ENCODE peak calls at places on chromosomes 5 and 9, in seven cellular contexts. One of them, this sample, is unnamed.

GRCh38 chr9:126505697-126506346 is 107.9 kb upstream of the LMX1B start:
- DNase-seq in breast epithelium: no peak
- DNase-seq in HFFc6: no peak
- DNase-seq in GM12865: no peak
- DNase-seq in fibroblast of pulmonary artery: no peak
- DNase-seq in neural crest cell: no peak
- DNase-seq in Panc1: no peak
- DNase-seq in this sample: no peak

GRCh38 chr9:33135086-33135958 is 31.8 kb downstream of the B4GALT1 start:
- DNase-seq in breast epithelium: no peak
- DNase-seq in HFFc6: no peak
- DNase-seq in GM12865: no peak
- DNase-seq in fibroblast of pulmonary artery: no peak
- DNase-seq in neural crest cell: no peak
- DNase-seq in Panc1: no peak
- DNase-seq in this sample: no peak

GRCh38 chr5:1321576-1321975 is 23.3 kb downstream of the CLPTM1L start:
- DNase-seq in breast epithelium: no peak
- DNase-seq in HFFc6: no peak
- DNase-seq in GM12865: no peak
- DNase-seq in fibroblast of pulmonary artery: no peak
- DNase-seq in neural crest cell: no peak
- DNase-seq in Panc1: no peak
- DNase-seq in this sample: peak

GRCh38 chr5:158413125-158413680 is 554.3 kb upstream of the CLINT1 start:
- DNase-seq in breast epithelium: no peak
- DNase-seq in HFFc6: no peak
- DNase-seq in GM12865: no peak
- DNase-seq in fibroblast of pulmonary artery: no peak
- DNase-seq in neural crest cell: no peak
- DNase-seq in Panc1: no peak
- DNase-seq in this sample: no peak

GRCh38 chr5:174243904-174244303 is 198.4 kb downstream of the NSG2 start:
- DNase-seq in breast epithelium: no peak
- DNase-seq in HFFc6: no peak
- DNase-seq in GM12865: no peak
- DNase-seq in fibroblast of pulmonary artery: no peak
- DNase-seq in neural crest cell: no peak
- DNase-seq in Panc1: no peak
- DNase-seq in this sample: no peak

GRCh38 chr5:14270212-14270702 is 127.1 kb downstream of the TRIO start:
- DNase-seq in breast epithelium: no peak
- DNase-seq in HFFc6: peak
- DNase-seq in GM12865: peak
- DNase-seq in fibroblast of pulmonary artery: peak
- DNase-seq in neural crest cell: peak
- DNase-seq in Panc1: no peak
- DNase-seq in this sample: no peak

GRCh38 chr5:139642891-139643871 is 5.0 kb upstream of the CXXC5 start:
- DNase-seq in breast epithelium: peak
- DNase-seq in HFFc6: no peak
- DNase-seq in GM12865: no peak
- DNase-seq in fibroblast of pulmonary artery: no peak
- DNase-seq in neural crest cell: no peak
- DNase-seq in Panc1: no peak
- DNase-seq in this sample: no peak

GRCh38 chr5:892390-893136 is at the start of the genes BRD9 and TRIP13:
- DNase-seq in breast epithelium: peak
- DNase-seq in HFFc6: peak
- DNase-seq in GM12865: peak
- DNase-seq in fibroblast of pulmonary artery: peak
- DNase-seq in neural crest cell: peak
- DNase-seq in Panc1: no peak
- DNase-seq in this sample: peak

GRCh38 chr9:107154291-107154690 is 128.8 kb upstream of the RAD23B start:
- DNase-seq in breast epithelium: no peak
- DNase-seq in HFFc6: no peak
- DNase-seq in GM12865: no peak
- DNase-seq in fibroblast of pulmonary artery: no peak
- DNase-seq in neural crest cell: no peak
- DNase-seq in Panc1: no peak
- DNase-seq in this sample: no peak

GRCh38 chr5:135543151-135543818 is 7.5 kb upstream of the NEUROG1 start:
- DNase-seq in breast epithelium: no peak
- DNase-seq in HFFc6: no peak
- DNase-seq in GM12865: no peak
- DNase-seq in fibroblast of pulmonary artery: no peak
- DNase-seq in neural crest cell: no peak
- DNase-seq in Panc1: no peak
- DNase-seq in this sample: no peak

GRCh38 chr9:132731230-132731629 is 61.0 kb downstream of the GTF3C4 start:
- DNase-seq in breast epithelium: no peak
- DNase-seq in HFFc6: no peak
- DNase-seq in GM12865: no peak
- DNase-seq in fibroblast of pulmonary artery: no peak
- DNase-seq in neural crest cell: no peak
- DNase-seq in Panc1: no peak
- DNase-seq in this sample: no peak

GRCh38 chr5:169632946-169633345 is 4.1 kb upstream of the DOCK2 start:
- DNase-seq in breast epithelium: no peak
- DNase-seq in HFFc6: no peak
- DNase-seq in GM12865: no peak
- DNase-seq in fibroblast of pulmonary artery: no peak
- DNase-seq in neural crest cell: no peak
- DNase-seq in Panc1: no peak
- DNase-seq in this sample: no peak

DNA sequence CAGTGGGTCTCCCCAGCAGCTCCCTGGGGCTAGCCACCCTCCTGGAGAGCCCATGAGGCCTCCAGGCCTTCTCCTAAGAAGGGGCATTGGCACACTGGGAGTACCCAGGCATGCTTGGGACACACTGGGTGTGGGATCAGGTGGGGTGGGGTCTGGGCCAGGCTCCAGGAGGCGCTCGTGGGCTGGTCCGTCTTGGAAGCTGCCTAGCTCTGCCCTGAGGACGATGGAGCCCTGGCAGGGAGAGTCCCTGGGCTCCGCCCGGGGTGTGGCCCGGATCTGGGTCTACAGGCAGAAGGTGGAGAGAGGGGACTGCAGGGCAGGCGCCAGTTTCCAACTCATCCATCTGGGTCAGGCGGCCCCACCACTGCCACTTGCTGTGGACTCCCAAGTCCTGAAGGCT is 2.4 kb downstream of the PRRX2 start:
- DNase-seq in breast epithelium: no peak
- DNase-seq in HFFc6: no peak
- DNase-seq in GM12865: no peak
- DNase-seq in fibroblast of pulmonary artery: no peak
- DNase-seq in neural crest cell: no peak
- DNase-seq in Panc1: no peak
- DNase-seq in this sample: no peak
- TF ChIP-seq CTCF in breast epithelium: no peak
- TF ChIP-seq CTCF in HFFc6: peak
- TF ChIP-seq CTCF in GM12865: no peak
- TF ChIP-seq CTCF in fibroblast of pulmonary artery: no peak
- TF ChIP-seq CTCF in neural crest cell: no peak
- TF ChIP-seq CTCF in Panc1: no peak
- TF ChIP-seq CTCF in this sample: no peak

GRCh38 chr9:114587345-114588149 is at the start of gene ATP6V1G1:
- DNase-seq in breast epithelium: peak
- DNase-seq in HFFc6: peak
- DNase-seq in GM12865: peak
- DNase-seq in fibroblast of pulmonary artery: peak
- DNase-seq in neural crest cell: peak
- DNase-seq in Panc1: peak
- DNase-seq in this sample: peak
- TF ChIP-seq CTCF in breast epithelium: no peak
- TF ChIP-seq CTCF in HFFc6: peak
- TF ChIP-seq CTCF in GM12865: no peak
- TF ChIP-seq CTCF in fibroblast of pulmonary artery: peak
- TF ChIP-seq CTCF in neural crest cell: no peak
- TF ChIP-seq CTCF in Panc1: no peak
- TF ChIP-seq CTCF in this sample: no peak

DNA sequence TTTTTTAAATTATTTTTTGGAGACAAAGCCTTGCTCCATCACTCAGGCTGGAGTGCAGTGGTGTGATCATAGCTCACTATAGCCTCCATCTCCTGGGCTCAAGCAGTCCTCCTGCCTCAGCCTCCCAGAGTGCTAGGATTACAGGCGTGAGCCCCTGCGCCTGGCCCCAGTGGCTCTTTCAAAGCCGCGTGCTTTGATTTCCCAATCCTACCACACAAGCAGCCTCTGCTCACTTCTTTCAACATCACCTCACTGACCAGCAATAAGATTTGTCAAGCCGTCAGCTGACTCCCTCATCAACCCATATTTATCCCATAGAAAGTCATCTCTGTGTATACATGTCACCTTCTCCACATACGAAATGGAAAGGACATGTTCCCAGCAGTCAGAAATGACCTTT is 25.9 kb downstream of the SLC31A2 start:
- DNase-seq in breast epithelium: no peak
- DNase-seq in HFFc6: no peak
- DNase-seq in GM12865: no peak
- DNase-seq in fibroblast of pulmonary artery: no peak
- DNase-seq in neural crest cell: no peak
- DNase-seq in Panc1: no peak
- DNase-seq in this sample: no peak
- TF ChIP-seq CTCF in breast epithelium: no peak
- TF ChIP-seq CTCF in HFFc6: no peak
- TF ChIP-seq CTCF in GM12865: no peak
- TF ChIP-seq CTCF in fibroblast of pulmonary artery: no peak
- TF ChIP-seq CTCF in neural crest cell: no peak
- TF ChIP-seq CTCF in Panc1: no peak
- TF ChIP-seq CTCF in this sample: no peak

GRCh38 chr5:132591140-132591539 is 34.4 kb downstream of the RAD50 start:
- DNase-seq in breast epithelium: no peak
- DNase-seq in HFFc6: no peak
- DNase-seq in GM12865: peak
- DNase-seq in fibroblast of pulmonary artery: peak
- DNase-seq in neural crest cell: no peak
- DNase-seq in Panc1: no peak
- DNase-seq in this sample: no peak
- TF ChIP-seq CTCF in breast epithelium: no peak
- TF ChIP-seq CTCF in HFFc6: peak
- TF ChIP-seq CTCF in GM12865: peak
- TF ChIP-seq CTCF in fibroblast of pulmonary artery: no peak
- TF ChIP-seq CTCF in neural crest cell: peak
- TF ChIP-seq CTCF in Panc1: no peak
- TF ChIP-seq CTCF in this sample: peak